ENCODE peak calls at places on chromosomes 11 and 22, in four cellular contexts. One of them, this sample, is unnamed.

GRCh38 chr22:20940904-20941385 is 23.7 kb downstream of the CRKL start:
- DNase-seq in ovary: no peak
- DNase-seq in coronary artery: no peak
- DNase-seq in cardiac muscle cell: no peak
- DNase-seq in this sample: no peak

GRCh38 chr11:69909561-69910518 is 90.6 kb upstream of the FGF3 start:
- DNase-seq in ovary: peak
- DNase-seq in coronary artery: no peak
- DNase-seq in cardiac muscle cell: peak
- DNase-seq in this sample: no peak

GRCh38 chr11:77195071-77195705 is 67.1 kb downstream of the MYO7A start:
- DNase-seq in ovary: no peak
- DNase-seq in coronary artery: no peak
- DNase-seq in cardiac muscle cell: no peak
- DNase-seq in this sample: no peak

GRCh38 chr11:27241316-27242122 is 121.5 kb downstream of the CCDC34 start:
- DNase-seq in ovary: no peak
- DNase-seq in coronary artery: no peak
- DNase-seq in cardiac muscle cell: no peak
- DNase-seq in this sample: no peak

GRCh38 chr22:31118046-31118820 is 4.5 kb upstream of the INPP5J start:
- DNase-seq in ovary: no peak
- DNase-seq in coronary artery: no peak
- DNase-seq in cardiac muscle cell: no peak
- DNase-seq in this sample: no peak

GRCh38 chr11:706439-706956 is 467 bp downstream of the EPS8L2 start:
- DNase-seq in ovary: peak
- DNase-seq in coronary artery: no peak
- DNase-seq in cardiac muscle cell: no peak
- DNase-seq in this sample: no peak

GRCh38 chr22:30025187-30025586 is 55.1 kb upstream of the HORMAD2 start:
- DNase-seq in ovary: no peak
- DNase-seq in coronary artery: no peak
- DNase-seq in cardiac muscle cell: no peak
- DNase-seq in this sample: no peak

GRCh38 chr11:11786771-11787170 is 55.0 kb upstream of the USP47 start:
- DNase-seq in ovary: no peak
- DNase-seq in coronary artery: no peak
- DNase-seq in cardiac muscle cell: peak
- DNase-seq in this sample: no peak

GRCh38 chr22:43798492-43798891 is 13.6 kb downstream of the EFCAB6 start:
- DNase-seq in ovary: no peak
- DNase-seq in coronary artery: no peak
- DNase-seq in cardiac muscle cell: no peak
- DNase-seq in this sample: peak

GRCh38 chr22:23055448-23056179 is 14.7 kb upstream of the GNAZ start:
- DNase-seq in ovary: peak
- DNase-seq in coronary artery: no peak
- DNase-seq in cardiac muscle cell: no peak
- DNase-seq in this sample: no peak

GRCh38 chr11:57763568-57763967 is 2.0 kb downstream of the CTNND1 start:
- DNase-seq in ovary: no peak
- DNase-seq in coronary artery: no peak
- DNase-seq in cardiac muscle cell: peak
- DNase-seq in this sample: no peak

GRCh38 chr11:95254139-95254704 is 23.2 kb upstream of the SESN3 start:
- DNase-seq in ovary: peak
- DNase-seq in coronary artery: peak
- DNase-seq in cardiac muscle cell: peak
- DNase-seq in this sample: no peak

DNA sequence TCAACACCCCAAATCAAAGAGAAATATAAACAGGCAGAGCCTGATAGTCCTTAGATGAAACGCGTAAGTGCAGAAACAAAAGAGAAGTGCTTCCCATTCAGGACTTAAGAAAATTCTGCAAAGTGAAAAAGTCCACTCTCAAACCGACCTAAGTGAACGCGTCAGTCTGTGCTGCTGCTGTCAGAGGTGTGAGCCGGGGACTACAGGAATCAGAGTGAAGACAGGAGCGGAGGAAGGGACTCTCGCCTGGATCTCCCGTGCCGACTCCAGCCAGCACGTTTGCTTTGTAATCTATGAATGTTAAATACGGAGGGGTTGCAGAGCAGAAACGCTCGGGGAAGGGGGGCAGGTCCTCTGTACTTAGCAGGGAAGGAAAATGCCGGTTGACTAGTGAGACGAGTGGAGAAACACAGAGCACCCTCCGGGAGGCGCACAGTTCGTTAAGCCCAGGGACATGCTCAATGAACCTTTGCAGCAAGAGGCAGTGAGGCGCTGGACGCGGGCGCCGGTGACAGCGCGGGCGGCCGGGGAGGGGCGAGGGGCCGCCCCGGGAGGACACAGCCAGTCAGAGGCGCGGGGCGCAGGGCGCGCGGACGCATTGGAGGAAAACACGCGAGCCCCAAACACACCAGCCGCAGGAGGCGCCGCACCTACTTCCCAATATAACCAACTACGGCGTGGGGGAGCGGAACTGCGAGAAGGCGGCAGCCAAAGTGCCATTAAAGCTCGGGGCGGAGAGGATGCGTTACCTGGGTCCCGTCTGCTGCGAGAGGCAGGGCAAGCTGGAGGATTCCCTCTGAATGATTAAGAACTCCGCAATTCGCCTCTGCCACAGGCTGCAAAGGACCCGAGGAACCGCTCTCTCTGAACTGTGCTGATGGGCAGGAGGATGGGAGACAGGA is at the start of gene CNTN5:
- DNase-seq in ovary: no peak
- DNase-seq in coronary artery: peak
- DNase-seq in cardiac muscle cell: peak
- DNase-seq in this sample: no peak
- TF ChIP-seq CTCF in ovary: no peak
- TF ChIP-seq CTCF in coronary artery: no peak
- TF ChIP-seq CTCF in cardiac muscle cell: no peak
- TF ChIP-seq CTCF in this sample: peak

GRCh38 chr11:100681064-100681502 is 6.0 kb upstream of the ARHGAP42 start:
- DNase-seq in ovary: no peak
- DNase-seq in coronary artery: no peak
- DNase-seq in cardiac muscle cell: peak
- DNase-seq in this sample: no peak

GRCh38 chr11:100684101-100685065 is 2.7 kb upstream of the ARHGAP42 start:
- DNase-seq in ovary: no peak
- DNase-seq in coronary artery: no peak
- DNase-seq in cardiac muscle cell: no peak
- DNase-seq in this sample: no peak

GRCh38 chr11:100683107-100683506 is 4.0 kb upstream of the ARHGAP42 start:
- DNase-seq in ovary: no peak
- DNase-seq in coronary artery: no peak
- DNase-seq in cardiac muscle cell: no peak
- DNase-seq in this sample: no peak

GRCh38 chr11:100680070-100680469 is 7.0 kb upstream of the ARHGAP42 start:
- DNase-seq in ovary: no peak
- DNase-seq in coronary artery: no peak
- DNase-seq in cardiac muscle cell: peak
- DNase-seq in this sample: no peak

GRCh38 chr11:100682247-100682969 is 4.7 kb upstream of the ARHGAP42 start:
- DNase-seq in ovary: no peak
- DNase-seq in coronary artery: no peak
- DNase-seq in cardiac muscle cell: no peak
- DNase-seq in this sample: no peak
- TF ChIP-seq CTCF in ovary: peak
- TF ChIP-seq CTCF in coronary artery: peak
- TF ChIP-seq CTCF in cardiac muscle cell: peak
- TF ChIP-seq CTCF in this sample: peak

GRCh38 chr11:34203377-34203801 is 98.0 kb downstream of the NAT10 start:
- DNase-seq in ovary: no peak
- DNase-seq in coronary artery: no peak
- DNase-seq in cardiac muscle cell: no peak
- DNase-seq in this sample: no peak
- TF ChIP-seq CTCF in ovary: no peak
- TF ChIP-seq CTCF in coronary artery: no peak
- TF ChIP-seq CTCF in cardiac muscle cell: no peak
- TF ChIP-seq CTCF in this sample: no peak

GRCh38 chr22:46079861-46080821 is 70.2 kb upstream of the PPARA start:
- DNase-seq in ovary: peak
- DNase-seq in coronary artery: peak
- DNase-seq in cardiac muscle cell: no peak
- DNase-seq in this sample: no peak
- TF ChIP-seq CTCF in ovary: no peak
- TF ChIP-seq CTCF in coronary artery: no peak
- TF ChIP-seq CTCF in cardiac muscle cell: no peak
- TF ChIP-seq CTCF in this sample: no peak

GRCh38 chr11:116606060-116606459 is 166.7 kb downstream of the BUD13 start:
- DNase-seq in ovary: no peak
- DNase-seq in coronary artery: peak
- DNase-seq in cardiac muscle cell: no peak
- DNase-seq in this sample: peak

GRCh38 chr11:116607027-116607426 is 165.8 kb downstream of the BUD13 start:
- DNase-seq in ovary: no peak
- DNase-seq in coronary artery: peak
- DNase-seq in cardiac muscle cell: no peak
- DNase-seq in this sample: peak

GRCh38 chr11:116602637-116602942 is 170.2 kb downstream of the BUD13 start:
- DNase-seq in ovary: no peak
- DNase-seq in coronary artery: no peak
- DNase-seq in cardiac muscle cell: no peak
- DNase-seq in this sample: no peak

GRCh38 chr11:116603783-116604323 is 168.9 kb downstream of the BUD13 start:
- DNase-seq in ovary: no peak
- DNase-seq in coronary artery: peak
- DNase-seq in cardiac muscle cell: no peak
- DNase-seq in this sample: no peak

DNA sequence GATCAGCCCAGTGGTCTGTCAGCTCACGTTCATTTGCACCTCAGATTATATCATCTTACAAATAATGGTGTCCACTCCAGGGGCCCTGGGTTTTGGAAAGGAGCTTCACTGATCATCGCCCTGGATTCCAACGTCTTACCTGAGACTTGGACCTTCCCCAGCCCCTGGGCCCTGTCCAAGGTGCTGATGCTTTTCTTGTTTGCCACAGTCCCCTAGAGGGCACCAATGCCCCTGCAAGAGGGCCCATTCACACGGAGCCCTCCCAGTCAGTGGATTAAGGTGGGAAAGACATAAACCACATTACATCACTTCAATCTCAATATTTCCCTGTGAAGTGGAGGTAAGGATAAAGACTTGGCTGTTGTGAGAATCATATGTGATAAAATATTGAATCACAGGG is 167.2 kb downstream of the BUD13 start:
- DNase-seq in ovary: no peak
- DNase-seq in coronary artery: peak
- DNase-seq in cardiac muscle cell: peak
- DNase-seq in this sample: no peak
- TF ChIP-seq CTCF in ovary: no peak
- TF ChIP-seq CTCF in coronary artery: no peak
- TF ChIP-seq CTCF in cardiac muscle cell: peak
- TF ChIP-seq CTCF in this sample: peak

GRCh38 chr11:48116843-48117242 is 99.8 kb upstream of the OR4B1 start:
- DNase-seq in ovary: no peak
- DNase-seq in coronary artery: no peak
- DNase-seq in cardiac muscle cell: no peak
- DNase-seq in this sample: no peak
- TF ChIP-seq CTCF in ovary: no peak
- TF ChIP-seq CTCF in coronary artery: no peak
- TF ChIP-seq CTCF in cardiac muscle cell: peak
- TF ChIP-seq CTCF in this sample: peak

DNA sequence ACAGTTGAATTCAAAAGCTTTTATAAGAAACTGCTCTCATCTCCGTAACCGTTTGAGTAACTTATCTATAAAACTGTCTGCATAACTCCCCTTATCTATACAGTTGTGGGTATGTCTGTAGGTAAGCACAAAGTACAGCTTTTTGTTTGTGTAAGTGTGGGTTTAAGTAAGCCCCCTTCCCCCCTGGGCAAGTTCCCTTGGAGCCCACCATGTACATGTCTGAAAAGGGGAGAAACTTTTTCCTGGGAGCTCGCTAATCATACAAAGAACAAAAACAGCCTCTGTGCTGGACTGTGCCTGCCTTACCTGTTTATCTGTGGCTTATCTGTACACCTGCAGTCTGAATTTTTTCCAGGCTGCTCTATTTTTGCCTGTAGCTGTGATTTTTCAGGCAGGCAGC is 36.3 kb upstream of the TMEM45B start:
- DNase-seq in ovary: no peak
- DNase-seq in coronary artery: no peak
- DNase-seq in cardiac muscle cell: no peak
- DNase-seq in this sample: no peak
- TF ChIP-seq CTCF in ovary: no peak
- TF ChIP-seq CTCF in coronary artery: no peak
- TF ChIP-seq CTCF in cardiac muscle cell: no peak
- TF ChIP-seq CTCF in this sample: no peak

This sample was measured in osteocyte.